ENCODE peak calls at places on chromosomes 12 and 14, in four cellular contexts. N is K562, G is WTC11, V is HepG2. B is an unnamed sample.

GRCh38 chr12:109191621-109192250 is 75.3 kb downstream of the ACACB start:
- DNase-seq in N (no peak), G (no peak), V (no peak), B (no peak)

GRCh38 chr14:39367387-39367751 is 64.9 kb downstream of the FBXO33 start:
- DNase-seq in N (no peak), G (peak; percentile 17), V (no peak), B (no peak)

GRCh38 chr12:70049596-70050360 is 193.5 kb upstream of the CNOT2 start:
- DNase-seq in N (no peak), G (no peak), V (no peak), B (no peak)

GRCh38 chr12:868722-869121 is 80.8 kb downstream of the RAD52 start:
- DNase-seq in N (peak; percentile 13), G (no peak), V (no peak), B (peak; percentile 9)

GRCh38 chr12:26188132-26188531 is 7.2 kb upstream of the SSPN start:
- DNase-seq in N (no peak), G (no peak), V (no peak), B (no peak)

GRCh38 chr14:74571441-74571841 is 40.6 kb downstream of the LTBP2 start:
- DNase-seq in N (no peak), G (no peak), V (no peak), B (no peak)

GRCh38 chr14:23025181-23025788 is 9.4 kb downstream of the PSMB5 start:
- DNase-seq in N (no peak), G (no peak), V (no peak), B (no peak)

GRCh38 chr14:44803239-44803905 is 158.4 kb downstream of the KLHL28 start:
- DNase-seq in N (peak; percentile 8), G (no peak), V (peak; percentile 35), B (peak; percentile 48)

GRCh38 chr14:101737414-101738367 is 23.8 kb upstream of the PPP2R5C start:
- DNase-seq in N (no peak), G (no peak), V (no peak), B (no peak)

GRCh38 chr14:83485591-83485990 is 1951.9 kb upstream of the SEL1L start:
- DNase-seq in N (no peak), G (no peak), V (no peak), B (no peak)

GRCh38 chr14:74578479-74578878 is 33.6 kb downstream of the LTBP2 start:
- DNase-seq in N (no peak), G (no peak), V (no peak), B (no peak)

GRCh38 chr12:105882404-105882803 is 256.4 kb downstream of the NUAK1 start:
- DNase-seq in N (no peak), G (no peak), V (no peak), B (no peak)

GRCh38 chr12:95742586-95742985 is 48.0 kb downstream of the NTN4 start:
- DNase-seq in N (no peak), G (no peak), V (no peak), B (no peak)

GRCh38 chr14:38546932-38547551 is 291.1 kb upstream of the CLEC14A start:
- DNase-seq in N (no peak), G (no peak), V (no peak), B (no peak)

GRCh38 chr14:105209091-105209490 is 28.0 kb upstream of the NUDT14 start:
- DNase-seq in N (no peak), G (no peak), V (no peak), B (no peak)

GRCh38 chr12:107917912-107918800 is 143.7 kb downstream of the ASCL4 start:
- DNase-seq in N (peak; percentile 23), G (peak; percentile 50), V (peak; percentile 23), B (peak; percentile 49)

GRCh38 chr12:51797301-51797700 is 51.2 kb downstream of the FIGNL2 start:
- DNase-seq in N (no peak), G (no peak), V (no peak), B (no peak)

GRCh38 chr12:12792421-12792820 is 7.0 kb downstream of the APOLD1 start:
- DNase-seq in N (no peak), G (no peak), V (no peak), B (no peak)

GRCh38 chr12:86193931-86194330 is 62.3 kb downstream of the MGAT4C start:
- DNase-seq in N (no peak), G (no peak), V (no peak), B (no peak)

GRCh38 chr12:96172981-96173380 is 21.2 kb upstream of the ELK3 start:
- DNase-seq in N (no peak), G (no peak), V (no peak), B (no peak)

GRCh38 chr12:47864646-47865235 is 40.1 kb downstream of the VDR start:
- DNase-seq in N (no peak), G (no peak), V (no peak), B (no peak)

GRCh38 chr12:89960011-89960507 is 251.4 kb upstream of the ATP2B1 start:
- DNase-seq in N (no peak), G (no peak), V (no peak), B (no peak)

GRCh38 chr14:103527408-103528157 is 1.4 kb upstream of the TRMT61A start:
- DNase-seq in N (no peak), G (no peak), V (no peak), B (no peak)

GRCh38 chr14:88504602-88505001 is 50.2 kb downstream of the PTPN21 start:
- DNase-seq in N (no peak), G (no peak), V (no peak), B (no peak)

GRCh38 chr12:51480978-51481377 is 56.3 kb downstream of the SLC4A8 start:
- DNase-seq in N (no peak), G (no peak), V (no peak), B (no peak)

GRCh38 chr14:69247691-69248440 is 12.1 kb upstream of the GALNT16 start:
- DNase-seq in N (no peak), G (no peak), V (no peak), B (no peak)

GRCh38 chr12:4539167-4539870 is 629 bp downstream of the RAD51AP1 start:
- DNase-seq in N (no peak), G (no peak), V (no peak), B (no peak)

GRCh38 chr12:26028953-26029740 is 70.7 kb downstream of the RASSF8 start:
- DNase-seq in N (peak; percentile 21), G (no peak), V (peak; percentile 17), B (peak; percentile 30)

GRCh38 chr12:101924647-101925046 is 47.3 kb downstream of the DRAM1 start:
- DNase-seq in N (peak; percentile 89), G (no peak), V (no peak), B (peak; percentile 32)

GRCh38 chr12:47744005-47744651 is 14.6 kb downstream of the RAPGEF3 start:
- DNase-seq in N (peak; percentile 41), G (peak; percentile 84), V (peak; percentile 25), B (peak; percentile 42)

GRCh38 chr12:119693006-119693405 is 25.1 kb downstream of the PRKAB1 start:
- DNase-seq in N (no peak), G (no peak), V (no peak), B (no peak)

GRCh38 chr14:70008863-70009262 is 129.6 kb downstream of the SMOC1 start:
- DNase-seq in N (no peak), G (no peak), V (no peak), B (no peak)

GRCh38 chr14:95291859-95292542 is 27.7 kb downstream of the CLMN start:
- DNase-seq in N (peak; percentile 19), G (no peak), V (no peak), B (peak; percentile 45)

GRCh38 chr12:25322918-25323773 is 72.4 kb upstream of the KRAS start:
- DNase-seq in N (no peak), G (no peak), V (no peak), B (no peak)

GRCh38 chr14:61632401-61633195 is 62.7 kb upstream of the HIF1A start:
- DNase-seq in N (no peak), G (no peak), V (no peak), B (no peak)
- TF ChIP-seq ELF4 in N (no peak), G (no peak), V (no peak), B (no peak)

GRCh38 chr12:31931796-31932715 is 27.2 kb upstream of the RESF1 start:
- DNase-seq in N (no peak), G (no peak), V (no peak), B (no peak)

GRCh38 chr12:31928246-31929139 is 30.7 kb upstream of the RESF1 start:
- DNase-seq in N (no peak), G (no peak), V (no peak), B (no peak)

DNA sequence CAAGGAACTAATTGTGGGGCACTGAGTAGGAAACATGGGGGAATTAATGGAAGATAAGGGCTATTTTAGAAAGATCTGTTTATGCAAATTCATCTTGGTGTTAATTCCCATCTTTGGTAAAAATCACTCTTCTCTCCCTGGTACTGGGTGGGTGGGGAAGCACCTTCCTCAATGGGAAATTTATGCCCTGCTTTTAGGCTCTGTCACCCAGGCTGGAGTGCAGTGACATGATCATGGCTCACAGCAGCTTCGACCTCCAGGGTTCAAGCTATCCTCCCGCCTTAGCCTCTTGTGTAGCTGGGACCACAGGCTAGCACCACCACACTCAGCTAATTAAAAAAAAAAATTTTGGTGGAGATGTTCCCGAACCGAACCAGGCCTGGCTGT is 30.1 kb upstream of the RESF1 start:
- DNase-seq in N (no peak), G (no peak), V (no peak), B (no peak)
- TF ChIP-seq ELF4 in N (no peak), G (no peak), V (no peak), B (no peak)

DNA sequence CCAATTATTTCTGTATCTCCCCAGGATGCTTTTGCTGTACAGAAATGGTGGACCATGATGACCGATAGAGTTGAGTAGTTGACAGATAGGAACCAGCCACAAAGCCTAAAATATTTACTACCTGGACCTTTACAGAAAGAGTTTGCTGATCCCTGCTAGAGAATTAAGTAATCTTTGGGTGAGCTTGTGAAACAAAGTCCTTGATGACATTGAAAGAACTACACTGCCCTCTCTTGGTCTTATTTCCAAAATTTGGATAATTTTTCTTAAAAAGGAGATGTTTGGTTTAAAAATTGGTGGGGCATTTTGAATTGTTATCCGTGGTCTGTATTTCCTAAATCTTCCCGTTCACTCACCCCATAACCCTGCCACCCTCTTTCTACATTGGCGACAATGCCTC is 13.7 kb upstream of the TCTN1 start:
- DNase-seq in N (no peak), G (no peak), V (peak; percentile 70), B (no peak)
- TF ChIP-seq ELF4 in N (no peak), G (no peak), V (no peak), B (no peak)

GRCh38 chr12:57558864-57559263 is 9.0 kb downstream of the KIF5A start:
- DNase-seq in N (no peak), G (no peak), V (no peak), B (no peak)

GRCh38 chr12:57568838-57569237 is 19.0 kb downstream of the KIF5A start:
- DNase-seq in N (no peak), G (no peak), V (no peak), B (no peak)

GRCh38 chr12:57563358-57563757 is 13.5 kb downstream of the KIF5A start:
- DNase-seq in N (no peak), G (no peak), V (no peak), B (no peak)

GRCh38 chr12:57560516-57560915 is 10.7 kb downstream of the KIF5A start:
- DNase-seq in N (no peak), G (no peak), V (no peak), B (no peak)

GRCh38 chr12:57564178-57564740 is 14.4 kb downstream of the KIF5A start:
- DNase-seq in N (no peak), G (no peak), V (no peak), B (no peak)
- TF ChIP-seq ELF4 in N (no peak), G (no peak), V (no peak), B (no peak)

B was measured in HEK293T.